ENCODE peak calls at places on chromosomes 3 and 15, in nine cellular contexts. S is stimulated activated naive CD8-positive, alpha-beta T cell treated with anti-CD3 and anti-CD28 coated beads, Interleukin-15, Interleukin-2, amounts not matched to agents 100 U/mL and 50 U/mL, for 24 hours; H is adrenal gland; P is NCI-H345; T is NCI-H2171 treated with DMSO at 0.1 percent for 48 hours; U is stomach; Z is activated CD4-positive, alpha-beta T cell treated with anti-CD3 and anti-CD28 coated beads, Interleukin-2, amount 10 ng/mL, durations not matched to agents 7 days and 5 days; C is cardiac septum; W is ovary. E is an unnamed sample.

GRCh38 chr3:88057650-88058321 is 1.0 kb downstream of the CGGBP1 start:
- DNase-seq in Z (peak; percentile 8), U (no peak), H (no peak), W (no peak), C (no peak), P (no peak), S (no peak), T (no peak), E (no peak)

GRCh38 chr3:16550676-16551341 is 37.3 kb upstream of the RFTN1 start:
- DNase-seq in C (no peak), Z (peak; percentile 87), H (peak; percentile 78), U (peak; percentile 50), P (peak; percentile 52), T (peak; percentile 72), W (peak; percentile 78), S (peak; percentile 79), E (peak; percentile 42)

GRCh38 chr3:99662838-99663570 is 24.6 kb downstream of the COL8A1 start:
- DNase-seq in Z (no peak), C (no peak), S (no peak), U (no peak), H (no peak), P (no peak), W (no peak), T (no peak), E (no peak)

GRCh38 chr3:112304611-112305010 is 10.6 kb upstream of the SLC9C1 start:
- DNase-seq in C (no peak), P (no peak), W (no peak), Z (no peak), T (no peak), U (no peak), H (no peak), S (no peak), E (no peak)

GRCh38 chr15:39741258-39741657 is 41.4 kb downstream of the FSIP1 start:
- DNase-seq in S (no peak), T (no peak), C (no peak), U (no peak), W (no peak), P (no peak), H (no peak), Z (no peak), E (no peak)

GRCh38 chr15:48945386-48945785 is 18.3 kb downstream of the SHC4 start:
- DNase-seq in P (no peak), H (no peak), Z (no peak), T (no peak), C (no peak), W (no peak), S (no peak), U (no peak), E (no peak)

GRCh38 chr15:73599934-73600333 is 33.3 kb downstream of the NPTN start:
- DNase-seq in C (no peak), P (no peak), U (no peak), W (no peak), S (no peak), Z (no peak), H (no peak), T (no peak), E (no peak)

GRCh38 chr3:33377931-33378330 is 62.3 kb downstream of the UBP1 start:
- DNase-seq in C (no peak), U (no peak), H (no peak), W (no peak), T (no peak), Z (no peak), P (no peak), S (no peak), E (no peak)

GRCh38 chr15:97140216-97140615 is 809.7 kb downstream of the NR2F2 start:
- DNase-seq in T (no peak), H (no peak), P (no peak), W (no peak), U (no peak), C (no peak), Z (no peak), S (no peak), E (no peak)

GRCh38 chr3:36960502-36960901 is 15.6 kb upstream of the TRANK1 start:
- DNase-seq in P (no peak), U (no peak), C (no peak), W (no peak), H (no peak), T (no peak), Z (no peak), S (no peak), E (no peak)

GRCh38 chr15:94655249-94655648 is 423.9 kb downstream of the MCTP2 start:
- DNase-seq in H (no peak), T (no peak), U (no peak), C (no peak), P (no peak), W (no peak), Z (no peak), S (no peak), E (no peak)

GRCh38 chr15:78739996-78740903 is 71.0 kb downstream of the ADAMTS7 start:
- DNase-seq in U (peak; percentile 78), S (peak; percentile 78), H (peak; percentile 54), C (peak; percentile 89), W (no peak), P (peak; percentile 43), Z (peak; percentile 73), T (peak; percentile 76), E (no peak)

GRCh38 chr3:63945558-63946096 is 33.4 kb upstream of the SCAANT1 start:
- DNase-seq in H (no peak), C (no peak), P (no peak), U (peak; percentile 54), Z (no peak), S (no peak), W (no peak), T (peak; percentile 4), E (no peak)

GRCh38 chr3:141294848-141295247 is 63.2 kb downstream of the PXYLP1 start:
- DNase-seq in C (no peak), H (no peak), P (no peak), U (no peak), Z (no peak), T (no peak), S (no peak), W (no peak), E (no peak)

GRCh38 chr15:62726461-62726860 is 316.1 kb upstream of the TPM1 start:
- DNase-seq in C (no peak), U (no peak), H (no peak), S (no peak), P (no peak), Z (no peak), T (no peak), W (no peak), E (no peak)

GRCh38 chr3:18345015-18345367 is 80.1 kb downstream of the SATB1 start:
- DNase-seq in C (no peak), P (no peak), H (no peak), T (no peak), S (no peak), Z (no peak), U (no peak), W (no peak), E (no peak)

GRCh38 chr15:50943623-50944022 is 35.1 kb downstream of the AP4E1 start:
- DNase-seq in W (no peak), P (no peak), U (no peak), T (no peak), Z (no peak), C (no peak), S (no peak), H (no peak), E (no peak)

GRCh38 chr15:98923159-98923558 is 84.4 kb downstream of the PGPEP1L start:
- DNase-seq in C (no peak), W (no peak), T (no peak), P (no peak), Z (no peak), H (peak; percentile 41), U (peak; percentile 43), S (no peak), E (no peak)

GRCh38 chr3:195003006-195003892 is 267.7 kb downstream of the XXYLT1 start:
- DNase-seq in U (no peak), W (peak; percentile 58), Z (no peak), T (peak; percentile 72), S (no peak), C (peak; percentile 75), P (no peak), H (peak; percentile 13), E (peak; percentile 91)

GRCh38 chr3:99943931-99944761 is 126.5 kb downstream of the CMSS1 start:
- DNase-seq in W (no peak), S (no peak), U (no peak), T (no peak), C (no peak), Z (no peak), P (no peak), H (no peak), E (no peak)

GRCh38 chr15:54722342-54722986 is 474.3 kb downstream of the RSL24D1 start:
- DNase-seq in U (no peak), C (no peak), P (no peak), Z (no peak), T (no peak), W (no peak), H (no peak), S (no peak), E (no peak)

GRCh38 chr3:29454326-29454725 is 173.5 kb downstream of the RBMS3 start:
- DNase-seq in C (no peak), P (no peak), T (no peak), U (no peak), H (no peak), W (no peak), Z (no peak), S (no peak), E (no peak)

GRCh38 chr15:25717861-25718504 is 145.1 kb downstream of the ATP10A start:
- DNase-seq in T (no peak), C (peak; percentile 61), S (no peak), U (no peak), Z (no peak), P (no peak), W (no peak), H (no peak), E (no peak)

GRCh38 chr3:10515884-10516495 is 10.6 kb upstream of the ATP2B2 start:
- DNase-seq in H (no peak), S (no peak), Z (no peak), T (no peak), W (no peak), P (no peak), C (peak; percentile 68), U (no peak), E (no peak)

GRCh38 chr3:184910664-184911063 is 98.7 kb downstream of the VPS8 start:
- DNase-seq in W (no peak), P (no peak), S (no peak), H (no peak), T (no peak), U (no peak), C (no peak), Z (no peak), E (no peak)

GRCh38 chr15:51687565-51687964 is 6.3 kb downstream of the SCG3 start:
- DNase-seq in P (no peak), S (no peak), H (no peak), W (no peak), C (no peak), T (no peak), Z (no peak), U (no peak), E (no peak)

E was measured in right cardiac atrium.